ENCODE peak calls at places on chromosomes 5 and 9, in eight cellular contexts. V is tibial artery, I is breast epithelium, K is ovary, O is adrenal gland, R is HCT116, H is pancreas, A is psoas muscle. X is an unnamed sample.

GRCh38 chr5:141850183-141850768 is 27.9 kb downstream of the PCDH1 start:
- DNase-seq in V (peak), I (no peak), K (peak), O (peak), R (no peak), H (no peak), A (no peak), X (peak)

GRCh38 chr9:89837152-89837551 is 232.3 kb downstream of the GADD45G start:
- DNase-seq in V (no peak), I (no peak), K (no peak), O (peak), R (no peak), H (no peak), A (no peak), X (no peak)

GRCh38 chr5:123701511-123702200 is 189.7 kb downstream of the CSNK1G3 start:
- DNase-seq in V (no peak), I (no peak), K (no peak), O (no peak), R (no peak), H (no peak), A (no peak), X (no peak)

GRCh38 chr5:124193371-124193789 is 553.1 kb downstream of the ZNF608 start:
- DNase-seq in V (no peak), I (no peak), K (no peak), O (peak), R (peak), H (no peak), A (no peak), X (peak)

GRCh38 chr9:136260936-136261472 is 15.4 kb upstream of the QSOX2 start:
- DNase-seq in V (no peak), I (no peak), K (no peak), O (no peak), R (no peak), H (peak), A (no peak), X (no peak)

GRCh38 chr5:93100976-93101375 is 480.0 kb downstream of the NR2F1-AS1 start:
- DNase-seq in V (no peak), I (no peak), K (no peak), O (no peak), R (no peak), H (no peak), A (no peak), X (no peak)

GRCh38 chr5:37111426-37112382 is 137.5 kb downstream of the CPLANE1 start:
- DNase-seq in V (no peak), I (no peak), K (no peak), O (no peak), R (no peak), H (no peak), A (no peak), X (no peak)

GRCh38 chr5:144206136-144206535 is 35.5 kb downstream of the KCTD16 start:
- DNase-seq in V (no peak), I (no peak), K (no peak), O (no peak), R (no peak), H (no peak), A (no peak), X (peak)

GRCh38 chr9:127931092-127931881 is 710 bp upstream of the PIP5KL1 start:
- DNase-seq in V (no peak), I (no peak), K (no peak), O (peak), R (no peak), H (no peak), A (no peak), X (peak)

GRCh38 chr9:974064-974992 is 2.1 kb upstream of the DMRT3 start:
- DNase-seq in V (no peak), I (no peak), K (no peak), O (no peak), R (no peak), H (no peak), A (no peak), X (no peak)

GRCh38 chr5:177453852-177454396 is 7.3 kb downstream of the PRR7 start:
- DNase-seq in V (no peak), I (no peak), K (no peak), O (peak), R (no peak), H (no peak), A (no peak), X (no peak)

GRCh38 chr5:165906879-165907278 is 2384.6 kb upstream of the WWC1 start:
- DNase-seq in V (no peak), I (no peak), K (no peak), O (no peak), R (no peak), H (no peak), A (no peak), X (no peak)

GRCh38 chr5:128395073-128395472 is 143.0 kb downstream of the FBN2 start:
- DNase-seq in V (no peak), I (no peak), K (no peak), O (no peak), R (no peak), H (no peak), A (no peak), X (no peak)

GRCh38 chr5:53934126-53934856 is 373.9 kb downstream of the NDUFS4 start:
- DNase-seq in V (no peak), I (no peak), K (no peak), O (peak), R (no peak), H (no peak), A (no peak), X (no peak)

GRCh38 chr5:35145671-35146317 is 84.5 kb downstream of the PRLR start:
- DNase-seq in V (no peak), I (no peak), K (no peak), O (no peak), R (no peak), H (no peak), A (no peak), X (peak)

GRCh38 chr5:74127377-74128338 is 501.7 kb downstream of the ARHGEF28 start:
- DNase-seq in V (no peak), I (no peak), K (no peak), O (peak), R (no peak), H (no peak), A (no peak), X (no peak)

GRCh38 chr9:4922101-4922500 is 63.0 kb upstream of the JAK2 start:
- DNase-seq in V (no peak), I (no peak), K (no peak), O (no peak), R (no peak), H (no peak), A (no peak), X (no peak)

GRCh38 chr9:133836001-133836758 is 98.0 kb upstream of the SARDH start:
- DNase-seq in V (no peak), I (no peak), K (no peak), O (no peak), R (no peak), H (peak), A (no peak), X (no peak)

GRCh38 chr5:181265092-181265671 is 4.2 kb upstream of the TRIM52 start:
- DNase-seq in V (no peak), I (no peak), K (no peak), O (no peak), R (no peak), H (no peak), A (no peak), X (no peak)

GRCh38 chr5:74543162-74543995 is 97.1 kb downstream of the ENC1 start:
- DNase-seq in V (peak), I (no peak), K (peak), O (peak), R (peak), H (peak), A (peak), X (peak)

GRCh38 chr5:179839328-179840256 is 18.9 kb downstream of the SQSTM1 start:
- DNase-seq in V (no peak), I (no peak), K (no peak), O (peak), R (no peak), H (peak), A (peak), X (no peak)

GRCh38 chr5:170267431-170268152 is 30.0 kb downstream of the LCP2 start:
- DNase-seq in V (peak), I (peak), K (peak), O (peak), R (peak), H (peak), A (peak), X (peak)

GRCh38 chr5:96663608-96664007 is 1.4 kb downstream of the CAST start:
- DNase-seq in V (no peak), I (no peak), K (no peak), O (no peak), R (no peak), H (no peak), A (no peak), X (no peak)

GRCh38 chr9:130984476-130984875 is 24.5 kb upstream of the LAMC3 start:
- DNase-seq in V (no peak), I (no peak), K (no peak), O (no peak), R (no peak), H (no peak), A (no peak), X (no peak)

GRCh38 chr5:159582756-159583523 is 252.7 kb upstream of the IL12B start:
- DNase-seq in V (no peak), I (no peak), K (no peak), O (no peak), R (peak), H (no peak), A (no peak), X (peak)

GRCh38 chr9:86487222-86487841 is 133.1 kb upstream of the TUT7 start:
- DNase-seq in V (no peak), I (no peak), K (no peak), O (no peak), R (peak), H (no peak), A (no peak), X (peak)

GRCh38 chr9:131733601-131734061 is 6.2 kb downstream of the RAPGEF1 start:
- DNase-seq in V (no peak), I (no peak), K (no peak), O (peak), R (no peak), H (peak), A (peak), X (peak)

GRCh38 chr5:37773809-37774208 is 66.0 kb downstream of the GDNF start:
- DNase-seq in V (no peak), I (no peak), K (no peak), O (no peak), R (no peak), H (no peak), A (no peak), X (no peak)

GRCh38 chr5:130720355-130720754 is 444.7 kb downstream of the HINT1 start:
- DNase-seq in V (no peak), I (no peak), K (no peak), O (no peak), R (peak), H (no peak), A (no peak), X (peak)

GRCh38 chr9:71683598-71684235 is 84.6 kb downstream of the CEMIP2 start:
- DNase-seq in V (peak), I (no peak), K (peak), O (peak), R (peak), H (no peak), A (no peak), X (peak)

GRCh38 chr9:127451681-127452480 is 571 bp downstream of the LRSAM1 start:
- DNase-seq in V (no peak), I (peak), K (peak), O (peak), R (no peak), H (peak), A (peak), X (peak)

GRCh38 chr5:74316064-74316586 is 324.4 kb downstream of the ENC1 start:
- DNase-seq in V (peak), I (peak), K (no peak), O (peak), R (no peak), H (peak), A (peak), X (peak)

GRCh38 chr5:54462281-54462680 is 6.8 kb downstream of the HSPB3 start:
- DNase-seq in V (no peak), I (no peak), K (no peak), O (peak), R (no peak), H (no peak), A (no peak), X (no peak)

GRCh38 chr9:9337129-9337528 is 1275.7 kb downstream of the PTPRD start:
- DNase-seq in V (no peak), I (no peak), K (no peak), O (no peak), R (no peak), H (no peak), A (no peak), X (no peak)

GRCh38 chr9:88736136-88736637 is 201.2 kb downstream of the NXNL2 start:
- DNase-seq in V (no peak), I (no peak), K (no peak), O (no peak), R (no peak), H (no peak), A (no peak), X (no peak)

GRCh38 chr5:35031276-35031675 is 16.5 kb downstream of the AGXT2 start:
- DNase-seq in V (no peak), I (no peak), K (no peak), O (no peak), R (no peak), H (no peak), A (no peak), X (peak)

GRCh38 chr9:112166176-112167140 is 8.6 kb downstream of the SUSD1 start:
- DNase-seq in V (no peak), I (no peak), K (peak), O (no peak), R (no peak), H (no peak), A (no peak), X (peak)

GRCh38 chr9:75085640-75086039 is 2.3 kb downstream of the NMRK1 start:
- DNase-seq in V (no peak), I (no peak), K (no peak), O (no peak), R (no peak), H (no peak), A (no peak), X (no peak)
- H3K4me3 ChIP-seq in V (no peak), I (no peak), K (no peak), O (no peak), R (no peak), H (no peak), A (peak), X (no peak)

GRCh38 chr5:3102531-3102930 is 351.1 kb upstream of the IRX2 start:
- DNase-seq in V (no peak), I (no peak), K (no peak), O (no peak), R (no peak), H (no peak), A (no peak), X (no peak)
- TF ChIP-seq CTCF in V (no peak), I (no peak), K (no peak), O (no peak), R (no peak), H (no peak), A (no peak), X (no peak)

GRCh38 chr9:91882628-91883027 is 67.4 kb downstream of the ROR2 start:
- DNase-seq in V (no peak), I (no peak), K (no peak), O (no peak), R (no peak), H (no peak), A (no peak), X (no peak)

GRCh38 chr9:91884746-91885687 is 65.0 kb downstream of the ROR2 start:
- DNase-seq in V (no peak), I (no peak), K (no peak), O (no peak), R (no peak), H (no peak), A (no peak), X (peak)

GRCh38 chr9:91885746-91886432 is 64.1 kb downstream of the ROR2 start:
- DNase-seq in V (no peak), I (no peak), K (no peak), O (no peak), R (no peak), H (no peak), A (no peak), X (no peak)

GRCh38 chr9:91883503-91883902 is 66.5 kb downstream of the ROR2 start:
- DNase-seq in V (no peak), I (no peak), K (no peak), O (no peak), R (no peak), H (no peak), A (no peak), X (no peak)

GRCh38 chr9:91884153-91884552 is 65.9 kb downstream of the ROR2 start:
- DNase-seq in V (no peak), I (no peak), K (no peak), O (no peak), R (no peak), H (no peak), A (no peak), X (no peak)
- H3K4me3 ChIP-seq in V (no peak), I (no peak), K (no peak), O (no peak), R (no peak), H (no peak), A (no peak), X (no peak)

GRCh38 chr5:143041461-143041860 is 271.3 kb downstream of the ARHGAP26 start:
- DNase-seq in V (no peak), I (no peak), K (no peak), O (no peak), R (no peak), H (no peak), A (no peak), X (no peak)

GRCh38 chr5:143044265-143044664 is 274.1 kb downstream of the ARHGAP26 start:
- DNase-seq in V (no peak), I (no peak), K (no peak), O (peak), R (no peak), H (no peak), A (no peak), X (no peak)

GRCh38 chr5:143041972-143042770 is 272.0 kb downstream of the ARHGAP26 start:
- DNase-seq in V (no peak), I (no peak), K (no peak), O (no peak), R (no peak), H (no peak), A (no peak), X (no peak)

GRCh38 chr5:143047091-143047490 is 276.9 kb downstream of the ARHGAP26 start:
- DNase-seq in V (no peak), I (no peak), K (no peak), O (no peak), R (no peak), H (no peak), A (no peak), X (no peak)

DNA sequence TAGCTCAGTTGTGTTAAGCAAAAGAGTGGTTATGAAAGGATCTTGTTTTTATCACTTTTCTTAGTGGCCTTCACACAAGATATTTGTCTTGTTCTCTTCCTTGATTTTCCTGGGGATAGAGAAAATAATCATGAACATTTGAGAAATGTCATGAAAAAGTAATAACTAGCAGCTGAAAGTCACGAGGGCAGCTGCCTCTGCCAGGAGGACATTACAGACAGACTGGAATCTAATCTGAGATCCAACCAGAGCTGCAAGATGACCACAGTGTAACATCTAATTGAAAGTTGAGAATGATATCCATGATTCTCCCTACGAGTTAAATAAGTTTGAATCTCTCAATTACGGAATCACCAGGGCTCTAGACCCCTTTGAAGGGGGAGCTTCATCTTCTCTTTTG is 274.9 kb downstream of the ARHGAP26 start:
- DNase-seq in V (peak), I (no peak), K (no peak), O (no peak), R (no peak), H (no peak), A (no peak), X (no peak)
- TF ChIP-seq CTCF in V (no peak), I (no peak), K (no peak), O (no peak), R (no peak), H (no peak), A (no peak), X (no peak)